ENCODE peak calls at places on chromosomes 4 and X, in five cellular contexts. One of them, this sample, is unnamed.

GRCh38 chrX:53282313-53282712 is 929 bp upstream of the IQSEC2 start:
- DNase-seq in choroid plexus epithelial cell: peak; percentile 44
- DNase-seq in activated CD4-positive, alpha-beta T cell treated with anti-CD3 and anti-CD28 coated beads for 24 hours: no peak
- DNase-seq in left cardiac atrium: no peak
- DNase-seq in GM20000: no peak
- DNase-seq in this sample: no peak

GRCh38 chrX:107677501-107677901 is 49.2 kb downstream of the PRPS1 start:
- DNase-seq in left cardiac atrium: no peak
- DNase-seq in activated CD4-positive, alpha-beta T cell treated with anti-CD3 and anti-CD28 coated beads for 24 hours: no peak
- DNase-seq in choroid plexus epithelial cell: peak; percentile 52
- DNase-seq in GM20000: no peak
- DNase-seq in this sample: no peak

GRCh38 chr4:62531731-62532130 is 1331.6 kb downstream of the ADGRL3 start:
- DNase-seq in left cardiac atrium: no peak
- DNase-seq in GM20000: no peak
- DNase-seq in choroid plexus epithelial cell: no peak
- DNase-seq in activated CD4-positive, alpha-beta T cell treated with anti-CD3 and anti-CD28 coated beads for 24 hours: no peak
- DNase-seq in this sample: no peak

GRCh38 chr4:36392049-36392448 is 110.6 kb downstream of the DTHD1 start:
- DNase-seq in left cardiac atrium: no peak
- DNase-seq in activated CD4-positive, alpha-beta T cell treated with anti-CD3 and anti-CD28 coated beads for 24 hours: no peak
- DNase-seq in GM20000: no peak
- DNase-seq in choroid plexus epithelial cell: no peak
- DNase-seq in this sample: no peak

GRCh38 chr4:77818077-77818666 is 996 bp downstream of the CNOT6L start:
- DNase-seq in choroid plexus epithelial cell: peak; percentile 87
- DNase-seq in GM20000: peak; percentile 58
- DNase-seq in activated CD4-positive, alpha-beta T cell treated with anti-CD3 and anti-CD28 coated beads for 24 hours: peak; percentile 31
- DNase-seq in left cardiac atrium: peak; percentile 73
- DNase-seq in this sample: peak; percentile 55

GRCh38 chrX:136736690-136737089 is 44.0 kb downstream of the ARHGEF6 start:
- DNase-seq in choroid plexus epithelial cell: no peak
- DNase-seq in left cardiac atrium: no peak
- DNase-seq in activated CD4-positive, alpha-beta T cell treated with anti-CD3 and anti-CD28 coated beads for 24 hours: no peak
- DNase-seq in GM20000: no peak
- DNase-seq in this sample: no peak

GRCh38 chr4:5203309-5203708 is 152.0 kb downstream of the STK32B start:
- DNase-seq in activated CD4-positive, alpha-beta T cell treated with anti-CD3 and anti-CD28 coated beads for 24 hours: no peak
- DNase-seq in left cardiac atrium: no peak
- DNase-seq in choroid plexus epithelial cell: no peak
- DNase-seq in GM20000: no peak
- DNase-seq in this sample: no peak

GRCh38 chr4:149765630-149766029 is 50.0 kb downstream of the IQCM start:
- DNase-seq in activated CD4-positive, alpha-beta T cell treated with anti-CD3 and anti-CD28 coated beads for 24 hours: no peak
- DNase-seq in left cardiac atrium: no peak
- DNase-seq in choroid plexus epithelial cell: peak; percentile 27
- DNase-seq in GM20000: no peak
- DNase-seq in this sample: no peak

GRCh38 chr4:22264261-22264660 is 251.6 kb downstream of the ADGRA3 start:
- DNase-seq in activated CD4-positive, alpha-beta T cell treated with anti-CD3 and anti-CD28 coated beads for 24 hours: no peak
- DNase-seq in GM20000: no peak
- DNase-seq in left cardiac atrium: no peak
- DNase-seq in choroid plexus epithelial cell: no peak
- DNase-seq in this sample: no peak

GRCh38 chr4:26372525-26373172 is 51.8 kb downstream of the RBPJ start:
- DNase-seq in choroid plexus epithelial cell: peak; percentile 92
- DNase-seq in activated CD4-positive, alpha-beta T cell treated with anti-CD3 and anti-CD28 coated beads for 24 hours: peak; percentile 13
- DNase-seq in left cardiac atrium: no peak
- DNase-seq in GM20000: peak; percentile 57
- DNase-seq in this sample: peak; percentile 48

GRCh38 chrX:1450381-1451161 is 2.1 kb downstream of the ASMTL start:
- DNase-seq in choroid plexus epithelial cell: no peak
- DNase-seq in activated CD4-positive, alpha-beta T cell treated with anti-CD3 and anti-CD28 coated beads for 24 hours: no peak
- DNase-seq in GM20000: peak; percentile 6
- DNase-seq in left cardiac atrium: peak; percentile 18
- DNase-seq in this sample: peak; percentile 4

GRCh38 chr4:153222790-153223417 is 18.7 kb downstream of the TRIM2 start:
- DNase-seq in choroid plexus epithelial cell: peak; percentile 48
- DNase-seq in GM20000: peak; percentile 70
- DNase-seq in activated CD4-positive, alpha-beta T cell treated with anti-CD3 and anti-CD28 coated beads for 24 hours: no peak
- DNase-seq in left cardiac atrium: peak; percentile 62
- DNase-seq in this sample: peak; percentile 61

GRCh38 chr4:26088433-26088928 is 174.5 kb downstream of the SMIM20 start:
- DNase-seq in choroid plexus epithelial cell: peak; percentile 65
- DNase-seq in GM20000: peak; percentile 25
- DNase-seq in activated CD4-positive, alpha-beta T cell treated with anti-CD3 and anti-CD28 coated beads for 24 hours: peak; percentile 38
- DNase-seq in left cardiac atrium: no peak
- DNase-seq in this sample: no peak

GRCh38 chr4:37001688-37002436 is 242.7 kb upstream of the NWD2 start:
- DNase-seq in activated CD4-positive, alpha-beta T cell treated with anti-CD3 and anti-CD28 coated beads for 24 hours: no peak
- DNase-seq in choroid plexus epithelial cell: no peak
- DNase-seq in GM20000: no peak
- DNase-seq in left cardiac atrium: no peak
- DNase-seq in this sample: no peak

GRCh38 chr4:169612869-169613859 is 781 bp upstream of the NEK1 start:
- DNase-seq in left cardiac atrium: peak; percentile 74
- DNase-seq in activated CD4-positive, alpha-beta T cell treated with anti-CD3 and anti-CD28 coated beads for 24 hours: peak; percentile 61
- DNase-seq in GM20000: peak; percentile 63
- DNase-seq in choroid plexus epithelial cell: peak; percentile 88
- DNase-seq in this sample: peak; percentile 60

GRCh38 chr4:8387615-8388266 is 52.8 kb downstream of the ACOX3 start:
- DNase-seq in GM20000: no peak
- DNase-seq in activated CD4-positive, alpha-beta T cell treated with anti-CD3 and anti-CD28 coated beads for 24 hours: no peak
- DNase-seq in choroid plexus epithelial cell: peak; percentile 70
- DNase-seq in left cardiac atrium: no peak
- DNase-seq in this sample: no peak